ENCODE peak calls at places on chromosomes 16 and 17, in nine cellular contexts. H, R, X, D, E, K, W, Q and O are unnamed samples.

GRCh38 chr17:64508683-64509082 is 1.9 kb downstream of the CEP95 start:
- DNase-seq in H (no peak), X (no peak), D (no peak), E (no peak), Q (no peak), K (no peak), W (no peak), R (no peak), O (no peak)

GRCh38 chr17:47844230-47844629 is 3.2 kb upstream of the SCRN2 start:
- DNase-seq in Q (no peak), K (no peak), R (no peak), W (no peak), E (no peak), X (no peak), H (no peak), D (no peak), O (no peak)

GRCh38 chr17:4849011-4849536 is 15.9 kb downstream of the MINK1 start:
- DNase-seq in D (no peak), R (no peak), H (no peak), Q (no peak), X (no peak), W (no peak), E (no peak), K (no peak), O (no peak)

GRCh38 chr16:68031951-68032350 is 8.9 kb downstream of the DUS2 start:
- DNase-seq in D (no peak), Q (no peak), R (no peak), X (no peak), W (no peak), K (no peak), E (no peak), H (no peak), O (no peak)

GRCh38 chr17:9837551-9838471 is 12.1 kb downstream of the GLP2R start:
- DNase-seq in R (no peak), E (no peak), H (peak), Q (no peak), X (peak), K (no peak), D (no peak), W (no peak), O (no peak)

GRCh38 chr17:32240745-32241144 is 24.9 kb upstream of the RHBDL3 start:
- DNase-seq in Q (no peak), D (no peak), R (no peak), K (no peak), E (no peak), X (peak), W (no peak), H (peak), O (no peak)

GRCh38 chr16:55480228-55480655 is 1.2 kb downstream of the MMP2 start:
- DNase-seq in H (peak), Q (no peak), D (no peak), R (no peak), E (peak), K (no peak), W (peak), X (peak), O (no peak)

GRCh38 chr17:76359375-76359774 is 5.7 kb upstream of the PRPSAP1 start:
- DNase-seq in D (no peak), E (no peak), W (no peak), H (no peak), K (no peak), R (no peak), Q (no peak), X (no peak), O (no peak)

GRCh38 chr16:88558457-88559442 is 11.5 kb upstream of the ZC3H18 start:
- DNase-seq in X (peak), W (peak), K (peak), E (peak), Q (peak), R (no peak), H (peak), D (peak), O (no peak)

GRCh38 chr16:21023509-21024202 is 123.1 kb downstream of the LYRM1 start:
- DNase-seq in H (peak), Q (no peak), X (no peak), E (peak), W (no peak), R (peak), K (no peak), D (no peak), O (no peak)

GRCh38 chr17:78118801-78119241 is 9.7 kb downstream of the TMC6 start:
- DNase-seq in D (no peak), X (no peak), Q (no peak), H (no peak), E (no peak), R (no peak), W (no peak), K (no peak), O (no peak)

GRCh38 chr16:89114159-89114981 is 20.7 kb downstream of the ACSF3 start:
- DNase-seq in R (no peak), Q (peak), W (no peak), E (no peak), H (no peak), X (no peak), K (no peak), D (no peak), O (no peak)

GRCh38 chr16:82996814-82997213 is 370.0 kb downstream of the CDH13 start:
- DNase-seq in W (no peak), R (no peak), Q (no peak), E (no peak), H (no peak), K (no peak), X (no peak), D (no peak), O (no peak)

GRCh38 chr16:11476676-11477075 is 110.0 kb downstream of the LITAF start:
- DNase-seq in E (no peak), W (no peak), Q (no peak), D (no peak), X (no peak), K (no peak), H (no peak), R (no peak), O (no peak)

GRCh38 chr16:51713502-51713901 is 562.4 kb upstream of the SALL1 start:
- DNase-seq in H (no peak), D (no peak), Q (no peak), W (no peak), K (no peak), R (no peak), E (no peak), X (no peak), O (no peak)

GRCh38 chr17:62750502-62751349 is 57.4 kb downstream of the MARCHF10 start:
- DNase-seq in R (no peak), D (no peak), E (no peak), Q (no peak), K (no peak), H (no peak), X (peak), W (no peak), O (no peak)

GRCh38 chr16:87180069-87180468 is 137.1 kb downstream of the C16orf95 start:
- DNase-seq in E (no peak), D (no peak), X (peak), H (no peak), K (no peak), Q (no peak), W (no peak), R (no peak), O (no peak)

GRCh38 chr16:49556252-49557069 is 182.9 kb downstream of the C16orf78 start:
- DNase-seq in K (peak), H (no peak), E (no peak), R (no peak), D (peak), X (peak), Q (peak), W (peak), O (no peak)

GRCh38 chr16:31010539-31010938 is at the start of gene STX1B:
- DNase-seq in D (no peak), K (peak), H (peak), W (no peak), X (no peak), Q (no peak), R (peak), E (no peak), O (peak)

GRCh38 chr17:28105501-28105900 is 63.0 kb downstream of the NLK start:
- DNase-seq in H (no peak), W (no peak), Q (no peak), K (no peak), D (no peak), X (no peak), R (no peak), E (no peak), O (no peak)

GRCh38 chr17:1034652-1035210 is 37.8 kb downstream of the TIMM22 start:
- DNase-seq in H (no peak), K (no peak), W (no peak), Q (no peak), R (no peak), D (no peak), E (no peak), X (no peak), O (no peak)

GRCh38 chr16:65227041-65227835 is 105.4 kb upstream of the CDH11 start:
- DNase-seq in D (no peak), H (no peak), K (no peak), Q (no peak), W (no peak), X (no peak), R (no peak), E (no peak), O (no peak)

GRCh38 chr17:60720763-60721531 is 43.3 kb downstream of the BCAS3 start:
- DNase-seq in D (peak), H (no peak), K (no peak), W (peak), R (peak), X (peak), Q (peak), E (no peak), O (peak)

GRCh38 chr16:48597563-48598392 is 12.2 kb downstream of the N4BP1 start:
- DNase-seq in E (no peak), W (peak), D (no peak), H (no peak), R (no peak), X (no peak), K (no peak), Q (no peak), O (no peak)

GRCh38 chr17:33267279-33267790 is 25.8 kb downstream of the ASIC2 start:
- DNase-seq in H (no peak), E (no peak), R (no peak), X (peak), D (no peak), Q (no peak), W (peak), K (no peak), O (no peak)

GRCh38 chr17:77493238-77493812 is 352.6 kb downstream of the SEC14L1 start:
- DNase-seq in E (no peak), H (peak), Q (no peak), D (no peak), R (no peak), K (no peak), W (no peak), X (no peak), O (no peak)